ENCODE peak calls at places on chromosome 21, in five cellular contexts. N, O, S, K and L are unnamed samples.

GRCh38 chr21:35020446-35020845 is 28.7 kb downstream of the RUNX1 start:
- DNase-seq in K (no peak), S (no peak), O (no peak), N (no peak), L (no peak)

GRCh38 chr21:45551816-45552695 is 9.8 kb upstream of the SLC19A1 start:
- DNase-seq in K (no peak), O (no peak), N (no peak), S (peak; percentile 65), L (no peak)

GRCh38 chr21:39348040-39348354 is 891 bp downstream of the HMGN1 start:
- DNase-seq in N (no peak), K (no peak), O (no peak), S (no peak), L (no peak)

GRCh38 chr21:33386222-33386784 is 16.9 kb upstream of the IFNGR2 start:
- DNase-seq in N (no peak), O (no peak), K (no peak), S (no peak), L (no peak)

GRCh38 chr21:45011911-45012660 is 62.3 kb upstream of the ADARB1 start:
- DNase-seq in S (peak; percentile 90), K (peak; percentile 89), N (no peak), O (no peak), L (peak; percentile 84)

GRCh38 chr21:42460391-42461184 is 35.4 kb downstream of the RSPH1 start:
- DNase-seq in K (no peak), S (no peak), O (no peak), N (no peak), L (no peak)

GRCh38 chr21:28754127-28754611 is 238.5 kb downstream of the LTN1 start:
- DNase-seq in O (no peak), N (no peak), K (peak; percentile 98), S (peak; percentile 68), L (no peak)

GRCh38 chr21:33813832-33814231 is 101.8 kb downstream of the ATP5PO start:
- DNase-seq in N (no peak), O (no peak), K (no peak), S (no peak), L (no peak)

GRCh38 chr21:18716578-18717138 is 313.1 kb upstream of the TMPRSS15 start:
- DNase-seq in O (no peak), K (no peak), S (no peak), N (no peak), L (no peak)

GRCh38 chr21:32190491-32191144 is 88.2 kb downstream of the MIS18A start:
- DNase-seq in S (no peak), N (no peak), K (no peak), O (no peak), L (no peak)

GRCh38 chr21:31885146-31885545 is 12.3 kb downstream of the HUNK start:
- DNase-seq in O (no peak), N (no peak), K (no peak), S (no peak), L (no peak)

GRCh38 chr21:40047993-40048730 is 180.9 kb downstream of the PCP4 start:
- DNase-seq in S (peak; percentile 86), O (no peak), K (no peak), N (no peak), L (no peak)

GRCh38 chr21:28025111-28025510 is 967.6 kb downstream of the LTN1 start:
- DNase-seq in K (no peak), S (no peak), O (no peak), N (no peak), L (no peak)

GRCh38 chr21:36803801-36804452 is 105.0 kb downstream of the SIM2 start:
- DNase-seq in N (no peak), S (no peak), K (no peak), O (no peak), L (no peak)